ENCODE peak calls at places on chromosomes 3 and 15, in nine cellular contexts. One of them, this sample, is unnamed.

GRCh38 chr3:141074529-141074928 is 23.4 kb downstream of the SPSB4 start:
- DNase-seq in bronchial epithelial cell: no peak
- DNase-seq in stimulated activated naive CD8-positive, alpha-beta T cell treated with anti-CD3 and anti-CD28 coated beads, Interleukin-15, amount 100 ng/mL, for 72 hours: no peak
- DNase-seq in A673: no peak
- DNase-seq in stimulated activated CD8-positive, alpha-beta memory T cell treated with anti-CD3 and anti-CD28 coated beads, Interleukin-15, amount 100 ng/mL, for 24 hours: no peak
- DNase-seq in spleen: no peak
- DNase-seq in T-cell: no peak
- DNase-seq in heart left ventricle: no peak
- DNase-seq in stimulated activated CD4-positive, alpha-beta T cell treated with anti-CD3 and anti-CD28 coated beads, TNF-alpha, amount 100 ng/mL, for 4 hours: no peak
- DNase-seq in this sample: no peak

GRCh38 chr3:138470687-138471086 is 36.3 kb downstream of the ESYT3 start:
- DNase-seq in T-cell: no peak
- DNase-seq in stimulated activated CD4-positive, alpha-beta T cell treated with anti-CD3 and anti-CD28 coated beads, TNF-alpha, amount 100 ng/mL, for 4 hours: no peak
- DNase-seq in stimulated activated CD8-positive, alpha-beta memory T cell treated with anti-CD3 and anti-CD28 coated beads, Interleukin-15, amount 100 ng/mL, for 24 hours: no peak
- DNase-seq in heart left ventricle: peak
- DNase-seq in A673: no peak
- DNase-seq in bronchial epithelial cell: no peak
- DNase-seq in spleen: no peak
- DNase-seq in stimulated activated naive CD8-positive, alpha-beta T cell treated with anti-CD3 and anti-CD28 coated beads, Interleukin-15, amount 100 ng/mL, for 72 hours: no peak
- DNase-seq in this sample: no peak

GRCh38 chr3:98750520-98750919 is 12.6 kb upstream of the ST3GAL6 start:
- DNase-seq in T-cell: no peak
- DNase-seq in stimulated activated naive CD8-positive, alpha-beta T cell treated with anti-CD3 and anti-CD28 coated beads, Interleukin-15, amount 100 ng/mL, for 72 hours: no peak
- DNase-seq in bronchial epithelial cell: peak
- DNase-seq in spleen: no peak
- DNase-seq in A673: no peak
- DNase-seq in stimulated activated CD8-positive, alpha-beta memory T cell treated with anti-CD3 and anti-CD28 coated beads, Interleukin-15, amount 100 ng/mL, for 24 hours: no peak
- DNase-seq in stimulated activated CD4-positive, alpha-beta T cell treated with anti-CD3 and anti-CD28 coated beads, TNF-alpha, amount 100 ng/mL, for 4 hours: no peak
- DNase-seq in heart left ventricle: no peak
- DNase-seq in this sample: no peak

GRCh38 chr3:4613366-4613765 is 120.2 kb downstream of the ITPR1 start:
- DNase-seq in stimulated activated CD8-positive, alpha-beta memory T cell treated with anti-CD3 and anti-CD28 coated beads, Interleukin-15, amount 100 ng/mL, for 24 hours: no peak
- DNase-seq in stimulated activated CD4-positive, alpha-beta T cell treated with anti-CD3 and anti-CD28 coated beads, TNF-alpha, amount 100 ng/mL, for 4 hours: no peak
- DNase-seq in T-cell: no peak
- DNase-seq in heart left ventricle: no peak
- DNase-seq in stimulated activated naive CD8-positive, alpha-beta T cell treated with anti-CD3 and anti-CD28 coated beads, Interleukin-15, amount 100 ng/mL, for 72 hours: no peak
- DNase-seq in A673: no peak
- DNase-seq in spleen: no peak
- DNase-seq in bronchial epithelial cell: no peak
- DNase-seq in this sample: no peak

GRCh38 chr15:67172172-67172571 is 82.3 kb downstream of the AAGAB start:
- DNase-seq in spleen: no peak
- DNase-seq in heart left ventricle: no peak
- DNase-seq in T-cell: no peak
- DNase-seq in bronchial epithelial cell: peak
- DNase-seq in stimulated activated CD8-positive, alpha-beta memory T cell treated with anti-CD3 and anti-CD28 coated beads, Interleukin-15, amount 100 ng/mL, for 24 hours: no peak
- DNase-seq in stimulated activated CD4-positive, alpha-beta T cell treated with anti-CD3 and anti-CD28 coated beads, TNF-alpha, amount 100 ng/mL, for 4 hours: no peak
- DNase-seq in stimulated activated naive CD8-positive, alpha-beta T cell treated with anti-CD3 and anti-CD28 coated beads, Interleukin-15, amount 100 ng/mL, for 72 hours: no peak
- DNase-seq in A673: no peak
- DNase-seq in this sample: no peak

GRCh38 chr3:11509175-11510000 is 134.3 kb downstream of the VGLL4 start:
- DNase-seq in bronchial epithelial cell: peak
- DNase-seq in stimulated activated CD8-positive, alpha-beta memory T cell treated with anti-CD3 and anti-CD28 coated beads, Interleukin-15, amount 100 ng/mL, for 24 hours: no peak
- DNase-seq in spleen: no peak
- DNase-seq in T-cell: no peak
- DNase-seq in heart left ventricle: peak
- DNase-seq in A673: peak
- DNase-seq in stimulated activated CD4-positive, alpha-beta T cell treated with anti-CD3 and anti-CD28 coated beads, TNF-alpha, amount 100 ng/mL, for 4 hours: no peak
- DNase-seq in stimulated activated naive CD8-positive, alpha-beta T cell treated with anti-CD3 and anti-CD28 coated beads, Interleukin-15, amount 100 ng/mL, for 72 hours: no peak
- DNase-seq in this sample: no peak

GRCh38 chr3:195032955-195033354 is 238.0 kb downstream of the XXYLT1 start:
- DNase-seq in heart left ventricle: no peak
- DNase-seq in A673: no peak
- DNase-seq in stimulated activated CD4-positive, alpha-beta T cell treated with anti-CD3 and anti-CD28 coated beads, TNF-alpha, amount 100 ng/mL, for 4 hours: no peak
- DNase-seq in spleen: no peak
- DNase-seq in T-cell: no peak
- DNase-seq in stimulated activated CD8-positive, alpha-beta memory T cell treated with anti-CD3 and anti-CD28 coated beads, Interleukin-15, amount 100 ng/mL, for 24 hours: no peak
- DNase-seq in stimulated activated naive CD8-positive, alpha-beta T cell treated with anti-CD3 and anti-CD28 coated beads, Interleukin-15, amount 100 ng/mL, for 72 hours: no peak
- DNase-seq in bronchial epithelial cell: peak
- DNase-seq in this sample: no peak

GRCh38 chr3:21745971-21746370 is 5.0 kb downstream of the ZNF385D start:
- DNase-seq in heart left ventricle: no peak
- DNase-seq in stimulated activated CD4-positive, alpha-beta T cell treated with anti-CD3 and anti-CD28 coated beads, TNF-alpha, amount 100 ng/mL, for 4 hours: no peak
- DNase-seq in A673: no peak
- DNase-seq in bronchial epithelial cell: no peak
- DNase-seq in T-cell: no peak
- DNase-seq in stimulated activated naive CD8-positive, alpha-beta T cell treated with anti-CD3 and anti-CD28 coated beads, Interleukin-15, amount 100 ng/mL, for 72 hours: no peak
- DNase-seq in stimulated activated CD8-positive, alpha-beta memory T cell treated with anti-CD3 and anti-CD28 coated beads, Interleukin-15, amount 100 ng/mL, for 24 hours: no peak
- DNase-seq in spleen: no peak
- DNase-seq in this sample: no peak

GRCh38 chr3:24237971-24238767 is 256.5 kb downstream of the THRB start:
- DNase-seq in T-cell: no peak
- DNase-seq in stimulated activated CD8-positive, alpha-beta memory T cell treated with anti-CD3 and anti-CD28 coated beads, Interleukin-15, amount 100 ng/mL, for 24 hours: no peak
- DNase-seq in bronchial epithelial cell: peak
- DNase-seq in A673: peak
- DNase-seq in spleen: no peak
- DNase-seq in stimulated activated naive CD8-positive, alpha-beta T cell treated with anti-CD3 and anti-CD28 coated beads, Interleukin-15, amount 100 ng/mL, for 72 hours: peak
- DNase-seq in stimulated activated CD4-positive, alpha-beta T cell treated with anti-CD3 and anti-CD28 coated beads, TNF-alpha, amount 100 ng/mL, for 4 hours: no peak
- DNase-seq in heart left ventricle: peak
- DNase-seq in this sample: peak

GRCh38 chr15:58118272-58118671 is 19.9 kb upstream of the AQP9 start:
- DNase-seq in heart left ventricle: no peak
- DNase-seq in stimulated activated naive CD8-positive, alpha-beta T cell treated with anti-CD3 and anti-CD28 coated beads, Interleukin-15, amount 100 ng/mL, for 72 hours: no peak
- DNase-seq in stimulated activated CD8-positive, alpha-beta memory T cell treated with anti-CD3 and anti-CD28 coated beads, Interleukin-15, amount 100 ng/mL, for 24 hours: no peak
- DNase-seq in stimulated activated CD4-positive, alpha-beta T cell treated with anti-CD3 and anti-CD28 coated beads, TNF-alpha, amount 100 ng/mL, for 4 hours: no peak
- DNase-seq in T-cell: no peak
- DNase-seq in spleen: no peak
- DNase-seq in bronchial epithelial cell: no peak
- DNase-seq in A673: no peak
- DNase-seq in this sample: no peak

GRCh38 chr3:190696777-190697501 is 165.6 kb downstream of the GMNC start:
- DNase-seq in A673: peak
- DNase-seq in bronchial epithelial cell: peak
- DNase-seq in stimulated activated CD8-positive, alpha-beta memory T cell treated with anti-CD3 and anti-CD28 coated beads, Interleukin-15, amount 100 ng/mL, for 24 hours: no peak
- DNase-seq in stimulated activated CD4-positive, alpha-beta T cell treated with anti-CD3 and anti-CD28 coated beads, TNF-alpha, amount 100 ng/mL, for 4 hours: no peak
- DNase-seq in T-cell: no peak
- DNase-seq in heart left ventricle: no peak
- DNase-seq in spleen: no peak
- DNase-seq in stimulated activated naive CD8-positive, alpha-beta T cell treated with anti-CD3 and anti-CD28 coated beads, Interleukin-15, amount 100 ng/mL, for 72 hours: no peak
- DNase-seq in this sample: no peak

GRCh38 chr3:101936419-101937331 is 87.4 kb downstream of the NFKBIZ start:
- DNase-seq in T-cell: no peak
- DNase-seq in stimulated activated CD4-positive, alpha-beta T cell treated with anti-CD3 and anti-CD28 coated beads, TNF-alpha, amount 100 ng/mL, for 4 hours: no peak
- DNase-seq in heart left ventricle: no peak
- DNase-seq in A673: peak
- DNase-seq in stimulated activated CD8-positive, alpha-beta memory T cell treated with anti-CD3 and anti-CD28 coated beads, Interleukin-15, amount 100 ng/mL, for 24 hours: no peak
- DNase-seq in spleen: no peak
- DNase-seq in bronchial epithelial cell: peak
- DNase-seq in stimulated activated naive CD8-positive, alpha-beta T cell treated with anti-CD3 and anti-CD28 coated beads, Interleukin-15, amount 100 ng/mL, for 72 hours: peak
- DNase-seq in this sample: peak

GRCh38 chr3:49469037-49469875 is 811 bp upstream of the DAG1 start:
- DNase-seq in stimulated activated naive CD8-positive, alpha-beta T cell treated with anti-CD3 and anti-CD28 coated beads, Interleukin-15, amount 100 ng/mL, for 72 hours: no peak
- DNase-seq in heart left ventricle: peak
- DNase-seq in spleen: peak
- DNase-seq in stimulated activated CD4-positive, alpha-beta T cell treated with anti-CD3 and anti-CD28 coated beads, TNF-alpha, amount 100 ng/mL, for 4 hours: no peak
- DNase-seq in A673: peak
- DNase-seq in bronchial epithelial cell: peak
- DNase-seq in stimulated activated CD8-positive, alpha-beta memory T cell treated with anti-CD3 and anti-CD28 coated beads, Interleukin-15, amount 100 ng/mL, for 24 hours: no peak
- DNase-seq in T-cell: no peak
- DNase-seq in this sample: no peak

GRCh38 chr3:45730409-45731154 is 41.4 kb downstream of the SACM1L start:
- DNase-seq in spleen: no peak
- DNase-seq in heart left ventricle: no peak
- DNase-seq in stimulated activated naive CD8-positive, alpha-beta T cell treated with anti-CD3 and anti-CD28 coated beads, Interleukin-15, amount 100 ng/mL, for 72 hours: no peak
- DNase-seq in bronchial epithelial cell: no peak
- DNase-seq in A673: no peak
- DNase-seq in stimulated activated CD4-positive, alpha-beta T cell treated with anti-CD3 and anti-CD28 coated beads, TNF-alpha, amount 100 ng/mL, for 4 hours: no peak
- DNase-seq in T-cell: no peak
- DNase-seq in stimulated activated CD8-positive, alpha-beta memory T cell treated with anti-CD3 and anti-CD28 coated beads, Interleukin-15, amount 100 ng/mL, for 24 hours: no peak
- DNase-seq in this sample: no peak

GRCh38 chr3:27228805-27229204 is 140.4 kb downstream of the NEK10 start:
- DNase-seq in stimulated activated CD4-positive, alpha-beta T cell treated with anti-CD3 and anti-CD28 coated beads, TNF-alpha, amount 100 ng/mL, for 4 hours: no peak
- DNase-seq in T-cell: no peak
- DNase-seq in stimulated activated naive CD8-positive, alpha-beta T cell treated with anti-CD3 and anti-CD28 coated beads, Interleukin-15, amount 100 ng/mL, for 72 hours: no peak
- DNase-seq in bronchial epithelial cell: no peak
- DNase-seq in heart left ventricle: no peak
- DNase-seq in spleen: no peak
- DNase-seq in stimulated activated CD8-positive, alpha-beta memory T cell treated with anti-CD3 and anti-CD28 coated beads, Interleukin-15, amount 100 ng/mL, for 24 hours: no peak
- DNase-seq in A673: no peak
- DNase-seq in this sample: no peak

This sample was measured in KG1.